ENCODE peak calls at places on chromosomes 3 and 15, in eight cellular contexts. T is CD8-positive, alpha-beta memory T cell; U is epithelial cell of esophagus; O is Daoy; V is anterior cingulate cortex; H is mucosa of descending colon; E is uterus; D is body of pancreas. R is an unnamed sample.

GRCh38 chr3:133570139-133570936 is 3.1 kb upstream of the CDV3 start:
- DNase-seq in T (no peak), U (peak), O (peak), V (no peak), H (no peak), E (no peak), D (peak), R (no peak)

GRCh38 chr15:35309886-35310285 is 224.8 kb upstream of the NANOGP8 start:
- DNase-seq in T (no peak), U (peak), O (no peak), V (no peak), H (no peak), E (no peak), D (no peak), R (no peak)

GRCh38 chr15:63156708-63157065 is 590 bp downstream of the RPS27L start:
- DNase-seq in T (peak), U (peak), O (peak), V (peak), H (peak), E (peak), D (peak), R (no peak)

GRCh38 chr15:88932875-88933330 is 19.7 kb upstream of the MFGE8 start:
- DNase-seq in T (no peak), U (no peak), O (no peak), V (no peak), H (no peak), E (peak), D (no peak), R (no peak)

GRCh38 chr15:74283366-74283765 is 47.2 kb downstream of the CCDC33 start:
- DNase-seq in T (no peak), U (no peak), O (no peak), V (no peak), H (no peak), E (no peak), D (no peak), R (no peak)

GRCh38 chr15:69719527-69719926 is 266.9 kb downstream of the RPLP1 start:
- DNase-seq in T (peak), U (no peak), O (peak), V (no peak), H (peak), E (no peak), D (no peak), R (no peak)

GRCh38 chr15:91966181-91966552 is 112.7 kb downstream of the SLCO3A1 start:
- DNase-seq in T (no peak), U (no peak), O (no peak), V (no peak), H (no peak), E (no peak), D (no peak), R (no peak)

GRCh38 chr15:56765252-56765651 is 31.9 kb upstream of the ZNF280D start:
- DNase-seq in T (no peak), U (no peak), O (peak), V (peak), H (no peak), E (peak), D (no peak), R (no peak)

GRCh38 chr3:17190353-17191078 is 305.8 kb downstream of the PLCL2 start:
- DNase-seq in T (no peak), U (no peak), O (no peak), V (no peak), H (no peak), E (no peak), D (no peak), R (no peak)

GRCh38 chr3:177441813-177442646 is 244.7 kb upstream of the TBL1XR1 start:
- DNase-seq in T (no peak), U (no peak), O (no peak), V (no peak), H (no peak), E (peak), D (no peak), R (no peak)

GRCh38 chr3:46187876-46188275 is 20.2 kb downstream of the CCR1 start:
- DNase-seq in T (no peak), U (peak), O (no peak), V (no peak), H (no peak), E (no peak), D (no peak), R (peak)

GRCh38 chr3:96712792-96713191 is 101.6 kb upstream of the EPHA6 start:
- DNase-seq in T (no peak), U (no peak), O (no peak), V (no peak), H (no peak), E (no peak), D (no peak), R (no peak)

GRCh38 chr15:94026458-94026967 is 204.8 kb upstream of the MCTP2 start:
- DNase-seq in T (no peak), U (peak), O (peak), V (no peak), H (no peak), E (peak), D (no peak), R (peak)

GRCh38 chr3:177445591-177445990 is 248.3 kb upstream of the TBL1XR1 start:
- DNase-seq in T (no peak), U (no peak), O (no peak), V (no peak), H (no peak), E (no peak), D (no peak), R (no peak)

GRCh38 chr3:50430186-50430585 is 70.9 kb upstream of the TMEM115 start:
- DNase-seq in T (no peak), U (no peak), O (no peak), V (no peak), H (no peak), E (no peak), D (no peak), R (no peak)

GRCh38 chr3:16905704-16906103 is 20.9 kb downstream of the PLCL2 start:
- DNase-seq in T (no peak), U (no peak), O (no peak), V (no peak), H (no peak), E (no peak), D (no peak), R (no peak)

GRCh38 chr15:87976552-87976951 is 280.0 kb downstream of the NTRK3 start:
- DNase-seq in T (no peak), U (no peak), O (no peak), V (no peak), H (no peak), E (no peak), D (no peak), R (no peak)

GRCh38 chr15:95416576-95416975 is 913.9 kb upstream of the NR2F2 start:
- DNase-seq in T (no peak), U (no peak), O (no peak), V (no peak), H (no peak), E (no peak), D (no peak), R (no peak)